ENCODE peak calls at places on chromosomes 12 and 14, in seven cellular contexts. One of them, this sample, is unnamed.

GRCh38 chr12:27176765-27177164 is 67.3 kb upstream of the STK38L start:
- DNase-seq in colonic mucosa: no peak
- DNase-seq in astrocyte of the cerebellum: no peak
- DNase-seq in omental fat pad: no peak
- DNase-seq in osteocyte: no peak
- DNase-seq in bronchial epithelial cell: peak
- DNase-seq in cardiac fibroblast: peak
- DNase-seq in this sample: no peak

GRCh38 chr12:109795023-109795422 is 38.2 kb downstream of the TRPV4 start:
- DNase-seq in omental fat pad: no peak
- DNase-seq in bronchial epithelial cell: peak
- DNase-seq in colonic mucosa: no peak
- DNase-seq in cardiac fibroblast: peak
- DNase-seq in osteocyte: no peak
- DNase-seq in astrocyte of the cerebellum: no peak
- DNase-seq in this sample: no peak

GRCh38 chr12:95473440-95473946 is 459 bp upstream of the METAP2 start:
- DNase-seq in bronchial epithelial cell: peak
- DNase-seq in omental fat pad: no peak
- DNase-seq in osteocyte: peak
- DNase-seq in cardiac fibroblast: peak
- DNase-seq in colonic mucosa: peak
- DNase-seq in astrocyte of the cerebellum: peak
- DNase-seq in this sample: no peak

GRCh38 chr14:38158468-38158867 is 49.2 kb upstream of the SSTR1 start:
- DNase-seq in omental fat pad: no peak
- DNase-seq in astrocyte of the cerebellum: no peak
- DNase-seq in osteocyte: no peak
- DNase-seq in colonic mucosa: no peak
- DNase-seq in cardiac fibroblast: no peak
- DNase-seq in bronchial epithelial cell: no peak
- DNase-seq in this sample: no peak

GRCh38 chr12:80829767-80830166 is 108.0 kb downstream of the LIN7A start:
- DNase-seq in osteocyte: no peak
- DNase-seq in cardiac fibroblast: no peak
- DNase-seq in colonic mucosa: no peak
- DNase-seq in omental fat pad: no peak
- DNase-seq in bronchial epithelial cell: no peak
- DNase-seq in astrocyte of the cerebellum: no peak
- DNase-seq in this sample: no peak

GRCh38 chr14:95385701-95386100 is 66.0 kb upstream of the CLMN start:
- DNase-seq in omental fat pad: no peak
- DNase-seq in bronchial epithelial cell: no peak
- DNase-seq in cardiac fibroblast: no peak
- DNase-seq in osteocyte: no peak
- DNase-seq in astrocyte of the cerebellum: no peak
- DNase-seq in colonic mucosa: no peak
- DNase-seq in this sample: no peak

GRCh38 chr14:30855345-30856037 is 18.9 kb upstream of the COCH start:
- DNase-seq in cardiac fibroblast: no peak
- DNase-seq in omental fat pad: no peak
- DNase-seq in colonic mucosa: no peak
- DNase-seq in osteocyte: no peak
- DNase-seq in astrocyte of the cerebellum: no peak
- DNase-seq in bronchial epithelial cell: no peak
- DNase-seq in this sample: no peak

GRCh38 chr12:88142610-88142991 is 494 bp downstream of the TMTC3 start:
- DNase-seq in bronchial epithelial cell: peak
- DNase-seq in astrocyte of the cerebellum: no peak
- DNase-seq in cardiac fibroblast: no peak
- DNase-seq in colonic mucosa: peak
- DNase-seq in osteocyte: no peak
- DNase-seq in omental fat pad: no peak
- DNase-seq in this sample: no peak

GRCh38 chr14:71579331-71579730 is 352.9 kb upstream of the RGS6 start:
- DNase-seq in colonic mucosa: no peak
- DNase-seq in cardiac fibroblast: no peak
- DNase-seq in astrocyte of the cerebellum: no peak
- DNase-seq in osteocyte: no peak
- DNase-seq in bronchial epithelial cell: no peak
- DNase-seq in omental fat pad: no peak
- DNase-seq in this sample: no peak

GRCh38 chr12:54232790-54233189 is 44.0 kb upstream of the SMUG1 start:
- DNase-seq in osteocyte: no peak
- DNase-seq in omental fat pad: no peak
- DNase-seq in bronchial epithelial cell: no peak
- DNase-seq in colonic mucosa: no peak
- DNase-seq in astrocyte of the cerebellum: peak
- DNase-seq in cardiac fibroblast: peak
- DNase-seq in this sample: no peak
- TF ChIP-seq CTCF in osteocyte: peak
- TF ChIP-seq CTCF in omental fat pad: no peak
- TF ChIP-seq CTCF in bronchial epithelial cell: no peak
- TF ChIP-seq CTCF in colonic mucosa: no peak
- TF ChIP-seq CTCF in astrocyte of the cerebellum: peak
- TF ChIP-seq CTCF in cardiac fibroblast: peak
- TF ChIP-seq CTCF in this sample: peak

DNA sequence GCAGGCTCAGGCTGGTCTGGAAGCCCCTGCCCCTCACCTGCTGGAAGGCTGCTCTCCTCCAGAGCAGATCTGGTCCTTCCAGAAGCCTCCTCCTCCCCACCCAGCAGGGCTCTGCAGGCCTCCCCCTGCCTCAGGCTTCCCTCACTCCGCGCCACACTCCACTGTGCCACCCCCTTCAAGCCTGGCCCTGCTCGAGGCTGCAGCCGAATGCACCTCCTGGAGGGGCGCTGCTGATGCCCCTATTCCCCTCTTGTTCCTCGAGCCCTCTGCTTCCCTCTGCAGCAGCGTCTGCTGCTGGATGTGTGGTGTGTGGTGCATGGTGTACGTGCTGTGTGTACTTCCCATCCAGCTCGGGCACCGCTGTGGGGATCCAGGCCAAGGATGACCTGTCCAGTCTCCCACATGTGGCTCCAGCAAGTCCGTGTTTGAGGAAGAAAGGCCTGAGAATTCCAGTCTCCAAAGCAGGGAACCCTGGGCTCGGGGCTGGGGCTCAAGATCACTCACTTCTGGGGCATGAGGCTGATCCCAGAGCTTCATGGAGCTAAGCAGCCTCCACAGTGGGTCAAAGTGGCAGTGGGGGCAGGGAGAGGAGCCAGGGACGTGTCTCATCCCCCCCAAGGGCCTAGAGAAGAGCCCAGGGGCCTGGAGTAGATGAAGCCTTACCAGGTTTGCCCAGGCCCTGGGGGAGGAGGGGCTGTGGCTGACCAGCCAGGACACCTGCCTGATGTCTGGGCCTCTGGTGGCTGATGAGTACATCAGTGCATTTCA is 136.0 kb upstream of the C14orf180 start:
- DNase-seq in osteocyte: peak
- DNase-seq in colonic mucosa: peak
- DNase-seq in omental fat pad: peak
- DNase-seq in bronchial epithelial cell: no peak
- DNase-seq in astrocyte of the cerebellum: no peak
- DNase-seq in cardiac fibroblast: no peak
- DNase-seq in this sample: no peak
- TF ChIP-seq CTCF in osteocyte: no peak
- TF ChIP-seq CTCF in colonic mucosa: no peak
- TF ChIP-seq CTCF in omental fat pad: no peak
- TF ChIP-seq CTCF in bronchial epithelial cell: no peak
- TF ChIP-seq CTCF in astrocyte of the cerebellum: no peak
- TF ChIP-seq CTCF in cardiac fibroblast: no peak
- TF ChIP-seq CTCF in this sample: no peak

DNA sequence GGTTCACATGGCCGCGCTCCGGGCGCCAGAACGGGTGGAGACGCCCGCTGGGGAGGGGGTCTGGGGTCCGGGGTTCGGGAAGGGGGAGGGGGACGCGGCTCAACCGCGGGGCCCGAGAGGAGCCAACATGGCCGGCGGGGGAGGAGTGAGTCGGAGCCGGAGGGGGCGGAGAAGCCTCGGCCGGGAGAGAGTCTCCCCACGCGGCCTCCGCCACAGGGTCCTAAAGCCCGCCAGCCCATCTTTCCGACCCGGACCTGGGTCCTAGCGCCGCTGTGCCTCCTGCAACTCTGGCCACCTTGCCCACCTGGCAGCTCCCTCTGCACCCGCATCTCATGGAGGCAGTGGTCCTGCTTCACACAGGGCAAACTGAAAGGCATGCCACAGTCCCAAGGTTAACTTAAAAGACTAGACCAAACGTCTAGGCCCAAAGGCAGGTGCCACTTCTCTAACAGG is at the start of gene BAZ2A:
- DNase-seq in omental fat pad: peak
- DNase-seq in cardiac fibroblast: peak
- DNase-seq in osteocyte: peak
- DNase-seq in bronchial epithelial cell: peak
- DNase-seq in astrocyte of the cerebellum: peak
- DNase-seq in colonic mucosa: peak
- DNase-seq in this sample: no peak
- TF ChIP-seq CTCF in omental fat pad: no peak
- TF ChIP-seq CTCF in cardiac fibroblast: no peak
- TF ChIP-seq CTCF in osteocyte: no peak
- TF ChIP-seq CTCF in bronchial epithelial cell: no peak
- TF ChIP-seq CTCF in astrocyte of the cerebellum: no peak
- TF ChIP-seq CTCF in colonic mucosa: no peak
- TF ChIP-seq CTCF in this sample: no peak

GRCh38 chr12:90013409-90013808 is 304.8 kb upstream of the ATP2B1 start:
- DNase-seq in bronchial epithelial cell: no peak
- DNase-seq in omental fat pad: no peak
- DNase-seq in astrocyte of the cerebellum: no peak
- DNase-seq in colonic mucosa: no peak
- DNase-seq in cardiac fibroblast: no peak
- DNase-seq in osteocyte: no peak
- DNase-seq in this sample: no peak
- TF ChIP-seq CTCF in bronchial epithelial cell: no peak
- TF ChIP-seq CTCF in omental fat pad: no peak
- TF ChIP-seq CTCF in astrocyte of the cerebellum: peak
- TF ChIP-seq CTCF in colonic mucosa: no peak
- TF ChIP-seq CTCF in cardiac fibroblast: peak
- TF ChIP-seq CTCF in osteocyte: peak
- TF ChIP-seq CTCF in this sample: peak

GRCh38 chr14:60349663-60350365 is 100.8 kb downstream of the PPM1A start:
- DNase-seq in colonic mucosa: peak
- DNase-seq in bronchial epithelial cell: peak
- DNase-seq in osteocyte: no peak
- DNase-seq in astrocyte of the cerebellum: peak
- DNase-seq in cardiac fibroblast: peak
- DNase-seq in omental fat pad: no peak
- DNase-seq in this sample: peak
- TF ChIP-seq CTCF in colonic mucosa: peak
- TF ChIP-seq CTCF in bronchial epithelial cell: peak
- TF ChIP-seq CTCF in osteocyte: peak
- TF ChIP-seq CTCF in astrocyte of the cerebellum: peak
- TF ChIP-seq CTCF in cardiac fibroblast: peak
- TF ChIP-seq CTCF in omental fat pad: peak
- TF ChIP-seq CTCF in this sample: peak

DNA sequence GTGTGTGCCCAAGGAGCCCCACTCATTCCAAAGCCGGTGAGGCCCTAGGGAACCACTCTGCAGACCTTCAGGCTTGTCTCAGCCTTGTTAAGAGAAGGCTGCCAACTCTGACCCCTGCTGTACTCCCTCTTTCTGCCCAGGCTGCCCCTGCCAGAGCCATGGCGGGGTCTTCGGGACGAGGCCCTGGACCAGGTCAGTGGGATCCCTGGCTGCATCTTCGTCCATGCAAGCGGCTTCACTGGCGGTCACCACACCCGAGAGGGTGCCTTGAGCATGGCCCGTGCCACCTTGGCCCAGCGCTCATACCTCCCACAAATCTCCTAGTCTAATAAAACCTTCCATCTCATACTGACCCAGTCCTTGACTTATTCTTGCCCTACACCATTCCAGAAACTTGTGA is 7.3 kb downstream of the MYG1 start:
- DNase-seq in colonic mucosa: no peak
- DNase-seq in omental fat pad: no peak
- DNase-seq in cardiac fibroblast: no peak
- DNase-seq in osteocyte: no peak
- DNase-seq in astrocyte of the cerebellum: no peak
- DNase-seq in bronchial epithelial cell: no peak
- DNase-seq in this sample: no peak
- TF ChIP-seq CTCF in colonic mucosa: no peak
- TF ChIP-seq CTCF in omental fat pad: no peak
- TF ChIP-seq CTCF in cardiac fibroblast: no peak
- TF ChIP-seq CTCF in osteocyte: no peak
- TF ChIP-seq CTCF in astrocyte of the cerebellum: no peak
- TF ChIP-seq CTCF in bronchial epithelial cell: no peak
- TF ChIP-seq CTCF in this sample: no peak

This sample was measured in AG09319.